ENCODE peak calls at places on chromosomes 3 and 15, in seven cellular contexts. P is esophagus muscularis mucosa, U is Panc1, T is mucosa of descending colon, X is colonic mucosa, A is tibial nerve, B is psoas muscle. O is an unnamed sample.

GRCh38 chr15:90259524-90259923 is 5.9 kb upstream of the NGRN start:
- DNase-seq in P (no peak), U (no peak), T (no peak), X (no peak), A (no peak), B (no peak), O (no peak)

GRCh38 chr3:51982352-51982837 is 940 bp upstream of the ACY1 start:
- DNase-seq in P (no peak), U (no peak), T (peak; percentile 83), X (peak; percentile 83), A (no peak), B (peak; percentile 46), O (no peak)

GRCh38 chr3:135779590-135780235 is 185.8 kb upstream of the PPP2R3A start:
- DNase-seq in P (no peak), U (no peak), T (no peak), X (no peak), A (no peak), B (no peak), O (no peak)

GRCh38 chr3:197224034-197224444 is 74.4 kb downstream of the DLG1 start:
- DNase-seq in P (no peak), U (peak; percentile 18), T (no peak), X (no peak), A (no peak), B (no peak), O (no peak)

GRCh38 chr3:169148448-169149348 is 514.8 kb downstream of the MECOM start:
- DNase-seq in P (no peak), U (no peak), T (no peak), X (no peak), A (no peak), B (no peak), O (no peak)

GRCh38 chr15:31472636-31473383 is 146.2 kb downstream of the KLF13 start:
- DNase-seq in P (no peak), U (no peak), T (peak; percentile 55), X (no peak), A (no peak), B (no peak), O (no peak)

GRCh38 chr3:115233021-115233420 is 85.9 kb upstream of the ZBTB20 start:
- DNase-seq in P (no peak), U (no peak), T (no peak), X (no peak), A (no peak), B (no peak), O (no peak)

GRCh38 chr15:93942140-93942808 is 289.1 kb upstream of the MCTP2 start:
- DNase-seq in P (no peak), U (no peak), T (no peak), X (no peak), A (no peak), B (no peak), O (no peak)

GRCh38 chr3:159669024-159669476 is 319.6 kb upstream of the IL12A start:
- DNase-seq in P (peak; percentile 39), U (no peak), T (no peak), X (no peak), A (no peak), B (no peak), O (no peak)

GRCh38 chr3:37466660-37467359 is 292.4 kb upstream of the LRRFIP2 start:
- DNase-seq in P (no peak), U (no peak), T (no peak), X (no peak), A (no peak), B (no peak), O (no peak)

GRCh38 chr3:105846809-105847208 is 22.0 kb downstream of the CBLB start:
- DNase-seq in P (no peak), U (no peak), T (no peak), X (no peak), A (no peak), B (no peak), O (no peak)

GRCh38 chr15:44593042-44593736 is 56.2 kb downstream of the EIF3J start:
- DNase-seq in P (no peak), U (no peak), T (no peak), X (no peak), A (no peak), B (no peak), O (no peak)

GRCh38 chr3:18758047-18758704 is 333.0 kb upstream of the SATB1 start:
- DNase-seq in P (no peak), U (peak; percentile 20), T (no peak), X (peak; percentile 73), A (peak; percentile 13), B (no peak), O (no peak)

GRCh38 chr3:38658886-38659285 is 9.4 kb upstream of the SCN5A start:
- DNase-seq in P (peak; percentile 62), U (no peak), T (no peak), X (no peak), A (no peak), B (no peak), O (no peak)

GRCh38 chr15:79028411-79028964 is 62.1 kb downstream of the RASGRF1 start:
- DNase-seq in P (no peak), U (peak; percentile 52), T (no peak), X (peak; percentile 27), A (peak; percentile 70), B (no peak), O (no peak)

GRCh38 chr3:29384640-29385039 is 103.8 kb downstream of the RBMS3 start:
- DNase-seq in P (no peak), U (no peak), T (no peak), X (no peak), A (no peak), B (peak; percentile 30), O (no peak)

GRCh38 chr15:76939715-76940114 is 8.2 kb downstream of the RCN2 start:
- DNase-seq in P (no peak), U (no peak), T (no peak), X (no peak), A (no peak), B (no peak), O (no peak)

DNA sequence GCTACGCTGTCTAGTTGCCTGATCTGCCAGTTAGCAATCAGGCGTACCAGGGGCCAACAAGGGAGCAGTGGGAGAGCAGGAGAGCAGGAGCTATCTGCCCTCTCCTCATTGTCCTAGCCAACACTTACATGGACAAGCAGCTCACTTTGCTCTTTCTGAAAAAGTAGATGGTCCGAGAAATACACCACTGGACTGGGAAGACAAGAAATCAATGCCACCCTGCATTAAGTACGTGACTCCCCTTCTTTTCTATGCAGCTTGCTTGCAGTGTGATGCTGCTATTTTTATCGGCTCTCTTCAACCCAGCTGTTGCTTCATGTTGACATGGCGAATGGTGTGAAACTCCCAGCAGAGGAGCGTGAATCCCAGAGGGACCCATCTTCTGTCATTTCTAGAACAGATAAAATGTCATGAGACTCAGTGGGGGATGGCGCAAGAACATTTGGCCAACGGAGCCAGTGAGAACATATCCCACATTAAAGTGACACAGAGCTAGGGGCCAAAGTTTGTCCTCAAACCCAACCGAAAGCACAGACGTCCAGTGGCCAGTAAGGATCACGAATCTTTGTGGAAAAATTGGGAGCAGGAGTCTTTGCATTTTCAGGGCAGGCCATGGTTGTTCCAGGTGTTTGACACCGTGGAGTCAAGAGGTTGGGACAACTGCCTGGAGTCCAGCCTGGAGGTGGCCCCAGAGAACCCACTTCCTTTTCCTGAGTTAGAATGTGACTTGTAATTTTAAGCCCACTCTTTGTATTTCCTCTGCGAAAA is 53.7 kb upstream of the MEF2A start:
- DNase-seq in P (no peak), U (no peak), T (no peak), X (no peak), A (peak; percentile 47), B (peak; percentile 71), O (no peak)
- H3K4me1 ChIP-seq in P (peaks cover 28% of the 10 kb centered on the region), U (no peaks in the 10 kb centered on the region), T (peaks cover 5% of the 10 kb centered on the region), X (no peaks in the 10 kb centered on the region), A (peaks cover 27% of the 10 kb centered on the region), B (peaks cover 56% of the 10 kb centered on the region), O (peaks cover 21% of the 10 kb centered on the region)

GRCh38 chr3:4730734-4731133 is 237.6 kb downstream of the ITPR1 start:
- DNase-seq in P (no peak), U (no peak), T (no peak), X (no peak), A (no peak), B (no peak), O (no peak)

GRCh38 chr3:4731543-4732111 is 238.5 kb downstream of the ITPR1 start:
- DNase-seq in P (no peak), U (no peak), T (no peak), X (no peak), A (no peak), B (no peak), O (no peak)

GRCh38 chr3:4732974-4733373 is 239.8 kb downstream of the ITPR1 start:
- DNase-seq in P (no peak), U (no peak), T (no peak), X (no peak), A (no peak), B (no peak), O (no peak)

GRCh38 chr3:4726549-4726948 is 233.4 kb downstream of the ITPR1 start:
- DNase-seq in P (no peak), U (no peak), T (no peak), X (no peak), A (no peak), B (no peak), O (no peak)

GRCh38 chr3:4729061-4729973 is 236.2 kb downstream of the ITPR1 start:
- DNase-seq in P (no peak), U (no peak), T (no peak), X (no peak), A (no peak), B (no peak), O (no peak)
- H3K4me1 ChIP-seq in P (peaks cover 6% of the 10 kb centered on the region), U (no peaks in the 10 kb centered on the region), T (peaks cover 1% of the 10 kb centered on the region), X (no peaks in the 10 kb centered on the region), A (peaks cover 41% of the 10 kb centered on the region), B (peaks cover 6% of the 10 kb centered on the region), O (peaks cover 8% of the 10 kb centered on the region)

DNA sequence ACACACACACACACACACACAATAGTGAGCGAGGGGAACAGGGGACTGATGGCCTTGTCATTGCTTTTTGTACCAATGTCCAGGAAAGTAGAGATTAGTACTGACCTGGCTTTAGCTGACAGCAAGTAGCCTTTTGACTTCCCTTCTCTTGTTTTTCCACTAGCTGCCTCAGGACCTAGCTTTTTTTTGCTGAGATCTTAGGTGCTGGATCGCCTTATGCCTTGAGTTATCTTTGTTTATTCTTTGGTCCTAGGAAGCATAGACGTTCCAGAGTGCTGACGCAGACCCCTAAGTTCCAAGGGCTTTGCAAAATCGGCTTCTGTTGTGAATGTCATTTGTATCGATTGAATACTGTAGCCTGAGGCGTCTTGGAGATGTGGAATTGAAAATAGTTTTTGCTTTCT is at the start of gene UTS2B:
- DNase-seq in P (no peak), U (peak; percentile 52), T (no peak), X (no peak), A (no peak), B (no peak), O (no peak)
- H3K4me1 ChIP-seq in P (peaks cover 33% of the 10 kb centered on the region), U (peaks cover 46% of the 10 kb centered on the region), T (peaks cover 13% of the 10 kb centered on the region), X (no peaks in the 10 kb centered on the region), A (peaks cover 57% of the 10 kb centered on the region), B (peaks cover 38% of the 10 kb centered on the region), O (peaks cover 34% of the 10 kb centered on the region)

GRCh38 chr15:66763186-66764066 is 61.4 kb downstream of the SMAD6 start:
- DNase-seq in P (no peak), U (no peak), T (peak; percentile 77), X (peak; percentile 72), A (peak; percentile 44), B (peak; percentile 85), O (peak; percentile 77)

GRCh38 chr15:66760968-66761722 is 59.1 kb downstream of the SMAD6 start:
- DNase-seq in P (no peak), U (no peak), T (no peak), X (no peak), A (no peak), B (no peak), O (no peak)

GRCh38 chr15:66760358-66760967 is 58.4 kb downstream of the SMAD6 start:
- DNase-seq in P (no peak), U (no peak), T (no peak), X (no peak), A (no peak), B (no peak), O (no peak)

GRCh38 chr15:66764067-66764428 is 62.0 kb downstream of the SMAD6 start:
- DNase-seq in P (no peak), U (no peak), T (no peak), X (no peak), A (no peak), B (no peak), O (no peak)

GRCh38 chr15:66761723-66762595 is 59.9 kb downstream of the SMAD6 start:
- DNase-seq in P (no peak), U (no peak), T (no peak), X (no peak), A (no peak), B (no peak), O (no peak)
- H3K4me1 ChIP-seq in P (peaks cover 86% of the 10 kb centered on the region), U (peaks cover 95% of the 10 kb centered on the region), T (peaks cover 39% of the 10 kb centered on the region), X (peaks cover 15% of the 10 kb centered on the region), A (peaks cover 75% of the 10 kb centered on the region), B (peaks cover 12% of the 10 kb centered on the region), O (peaks cover 70% of the 10 kb centered on the region)

O was measured in thoracic aorta.